ENCODE peak calls at places on chromosomes 6 and 20, in four cellular contexts. C, S, G and T are unnamed samples.

GRCh38 chr20:50568549-50568942 is 58.4 kb downstream of the PTPN1 start:
- DNase-seq in C (no peak), S (no peak), G (no peak), T (no peak)

GRCh38 chr20:47262365-47263013 is 94.0 kb downstream of the ZMYND8 start:
- DNase-seq in C (no peak), S (no peak), G (no peak), T (no peak)

GRCh38 chr20:63359164-63359934 is 1.8 kb downstream of the CHRNA4 start:
- DNase-seq in C (no peak), S (no peak), G (no peak), T (no peak)

GRCh38 chr6:54846243-54846856 is at the start of gene FAM83B:
- DNase-seq in C (no peak), S (no peak), G (no peak), T (peak)

GRCh38 chr20:41738584-41739193 is 120.5 kb upstream of the CHD6 start:
- DNase-seq in C (peak), S (no peak), G (no peak), T (peak)

GRCh38 chr6:111157412-111157811 is 70.1 kb downstream of the SLC16A10 start:
- DNase-seq in C (no peak), S (no peak), G (no peak), T (no peak)

GRCh38 chr6:143970827-143971226 is 37.2 kb downstream of the PLAGL1 start:
- DNase-seq in C (no peak), S (no peak), G (no peak), T (no peak)

GRCh38 chr6:12196326-12196936 is 93.7 kb upstream of the EDN1 start:
- DNase-seq in C (no peak), S (peak), G (no peak), T (no peak)

GRCh38 chr6:74742793-74743508 is 462.9 kb downstream of the COL12A1 start:
- DNase-seq in C (no peak), S (no peak), G (no peak), T (no peak)

GRCh38 chr20:56414842-56415765 is 3.0 kb downstream of the CASS4 start:
- DNase-seq in C (no peak), S (peak), G (no peak), T (no peak)

GRCh38 chr6:41713161-41713649 is 22.2 kb downstream of the TFEB start:
- DNase-seq in C (peak), S (no peak), G (no peak), T (no peak)

GRCh38 chr6:31055401-31055800 is 45.1 kb downstream of the MUC22 start:
- DNase-seq in C (no peak), S (no peak), G (no peak), T (no peak)

GRCh38 chr6:147135211-147135672 is 69.0 kb upstream of the STXBP5 start:
- DNase-seq in C (no peak), S (peak), G (no peak), T (no peak)

GRCh38 chr6:24205020-24205492 is 79.0 kb downstream of the NRSN1 start:
- DNase-seq in C (peak), S (peak), G (no peak), T (peak)

GRCh38 chr20:61731363-61732181 is 334.1 kb downstream of the TAF4 start:
- DNase-seq in C (no peak), S (peak), G (no peak), T (no peak)

GRCh38 chr6:22466665-22467064 is 102.7 kb upstream of the HDGFL1 start:
- DNase-seq in C (no peak), S (no peak), G (no peak), T (no peak)

GRCh38 chr6:10429638-10430427 is 15.0 kb upstream of the TFAP2A start:
- DNase-seq in C (no peak), S (no peak), G (no peak), T (no peak)

GRCh38 chr6:49955847-49956246 is 8.1 kb downstream of the DEFB114 start:
- DNase-seq in C (no peak), S (no peak), G (no peak), T (no peak)

DNA sequence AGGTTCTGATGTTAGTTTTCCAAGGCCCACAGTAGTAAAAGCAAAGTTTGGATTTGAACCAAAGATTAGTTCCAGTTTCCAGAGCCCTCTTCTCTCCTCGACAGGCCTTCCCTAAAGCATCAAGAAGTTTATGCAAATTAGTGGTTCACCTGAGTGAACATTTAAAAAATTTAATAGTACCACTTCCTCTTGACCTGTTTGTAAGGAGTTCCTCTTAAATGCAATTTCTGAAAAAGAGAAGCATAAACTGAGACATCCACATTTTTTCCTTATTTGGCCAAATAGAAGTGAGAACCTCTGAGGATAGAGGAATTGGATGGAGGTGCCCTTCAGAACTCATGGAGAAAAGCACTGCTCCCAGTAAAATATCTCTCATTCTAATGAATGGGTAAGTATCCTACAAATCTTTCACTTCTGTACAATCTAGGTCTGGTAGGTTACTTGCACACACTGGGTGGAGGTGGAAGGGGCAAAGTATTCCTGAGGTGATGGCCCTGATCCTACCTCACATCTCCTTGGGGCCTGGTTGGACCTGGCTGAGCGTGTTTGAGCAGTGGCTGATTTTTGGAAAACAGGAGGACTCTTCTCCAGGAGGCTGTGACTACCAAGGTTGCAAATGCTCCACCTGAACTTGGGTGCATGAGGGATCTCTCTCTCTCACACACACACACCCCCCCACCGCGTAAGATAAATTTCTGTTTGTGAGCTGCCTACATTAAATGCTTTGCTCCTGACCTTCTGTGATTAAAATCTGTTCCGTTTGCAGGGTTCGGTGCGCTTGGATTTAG is 1.0 kb upstream of the DSE start:
- DNase-seq in C (no peak), S (no peak), G (no peak), T (no peak)
- TF ChIP-seq CTCF in C (no peak), S (no peak), G (no peak), T (no peak)

DNA sequence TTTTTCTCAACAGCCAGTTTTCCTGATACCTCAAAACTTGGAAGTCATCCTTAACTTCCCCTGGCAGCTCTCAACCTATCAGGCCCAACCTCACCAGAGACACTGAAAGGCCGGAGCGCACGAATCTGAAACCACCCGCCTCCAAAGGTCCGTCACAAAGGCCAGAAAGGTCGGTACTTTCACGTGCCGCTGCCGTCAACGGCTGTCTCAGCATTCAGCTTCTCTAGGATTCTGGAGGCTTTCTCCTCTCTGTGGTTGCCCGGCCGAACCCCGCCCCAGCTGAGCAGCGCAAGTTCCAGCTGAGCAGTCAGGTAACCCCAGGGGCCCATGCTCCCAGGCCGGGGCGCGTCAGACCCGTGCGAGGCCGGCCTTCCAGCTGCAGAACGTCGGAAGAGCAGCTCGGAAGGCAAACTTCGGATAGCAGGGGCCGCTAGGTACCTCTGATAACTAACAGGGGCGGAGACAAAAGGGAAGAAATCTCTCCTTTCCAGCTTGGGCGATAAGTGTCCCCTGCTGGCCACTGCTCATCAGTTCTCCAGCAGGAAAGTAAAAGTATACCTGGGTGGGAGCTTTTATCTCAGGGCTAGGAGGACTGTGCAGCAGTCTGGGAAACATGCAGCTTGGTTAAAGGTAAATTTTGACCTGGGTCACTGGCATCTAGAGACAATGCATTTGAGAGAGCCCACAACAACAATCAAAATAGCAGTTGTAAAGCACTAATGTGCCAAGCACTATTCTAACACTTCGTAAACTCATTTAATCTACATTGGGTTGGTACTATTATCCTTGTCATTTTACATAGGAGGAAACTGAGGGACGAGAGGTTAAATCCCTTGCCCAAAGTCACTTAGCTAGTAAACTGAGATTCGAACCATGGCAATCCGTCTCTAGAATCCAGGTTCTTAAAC is 16.1 kb downstream of the ZSCAN12 start:
- DNase-seq in C (peak), S (peak), G (peak), T (peak)
- TF ChIP-seq CTCF in C (peak), S (peak), G (peak), T (peak)

DNA sequence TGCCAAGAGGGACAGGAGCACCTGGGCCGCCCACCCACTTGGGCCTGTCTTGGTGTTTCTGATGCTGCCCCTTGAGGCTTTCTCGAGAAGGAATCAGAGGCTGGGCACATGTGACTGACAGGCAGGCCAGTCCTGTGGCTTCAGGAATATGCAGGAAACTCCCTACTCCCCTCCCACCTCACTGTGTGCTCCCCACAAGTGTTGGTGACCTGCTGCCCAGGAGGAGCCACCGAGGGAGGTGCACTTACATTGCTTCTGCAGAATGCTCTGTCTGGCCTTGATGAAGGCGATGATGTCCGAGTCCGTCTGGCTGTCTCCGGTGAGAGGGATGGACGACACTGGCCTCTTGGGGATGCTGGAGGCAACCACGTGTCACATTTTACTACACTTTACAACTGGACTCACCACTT is 21.0 kb upstream of the KCNK16 start:
- DNase-seq in C (no peak), S (no peak), G (no peak), T (no peak)
- TF ChIP-seq CTCF in C (no peak), S (no peak), G (no peak), T (no peak)

GRCh38 chr6:4936681-4937041 is 67.2 kb downstream of the RPP40 start:
- DNase-seq in C (peak), S (peak), G (no peak), T (no peak)
- TF ChIP-seq CTCF in C (peak), S (peak), G (peak), T (peak)